ENCODE peak calls at places on chromosomes 1 and 21, in five cellular contexts. G, B, M, N and V are unnamed samples.

GRCh38 chr1:214505134-214505533 is 46.3 kb downstream of the PTPN14 start:
- DNase-seq in M (no peak), N (peak), B (no peak), G (no peak), V (no peak)

GRCh38 chr1:5998906-5999301 is 6.7 kb upstream of the NPHP4 start:
- DNase-seq in B (no peak), M (no peak), G (no peak), N (no peak), V (no peak)

GRCh38 chr1:154869351-154870116 is 547 bp downstream of the KCNN3 start:
- DNase-seq in B (no peak), G (peak), M (no peak), N (peak), V (no peak)

GRCh38 chr1:93708734-93709481 is 27.3 kb upstream of the BCAR3 start:
- DNase-seq in M (no peak), N (peak), G (no peak), B (peak), V (no peak)

GRCh38 chr1:112674986-112675727 is 698 bp downstream of the MOV10 start:
- DNase-seq in N (peak), G (no peak), M (peak), B (no peak), V (peak)

GRCh38 chr21:45418301-45419071 is 13.5 kb downstream of the COL18A1 start:
- DNase-seq in B (no peak), N (peak), M (no peak), G (no peak), V (no peak)

GRCh38 chr1:162970021-162970420 is 99.1 kb upstream of the RGS4 start:
- DNase-seq in M (no peak), G (no peak), B (no peak), N (no peak), V (no peak)

GRCh38 chr1:167463856-167464565 is 54.3 kb downstream of the CD247 start:
- DNase-seq in M (no peak), G (no peak), N (no peak), B (no peak), V (no peak)

GRCh38 chr1:19483691-19484090 is 1.6 kb downstream of the CAPZB start:
- DNase-seq in B (no peak), M (no peak), N (no peak), G (no peak), V (no peak)

GRCh38 chr1:29767088-29767685 is 530.9 kb downstream of the PTPRU start:
- DNase-seq in B (peak), N (peak), G (peak), M (no peak), V (peak)

GRCh38 chr1:216960716-216961115 is 237.5 kb upstream of the ESRRG start:
- DNase-seq in N (no peak), G (no peak), B (no peak), M (no peak), V (no peak)

GRCh38 chr1:232890340-232890953 is 60.0 kb upstream of the NTPCR start:
- DNase-seq in N (no peak), B (no peak), M (no peak), G (no peak), V (no peak)

GRCh38 chr1:155049651-155050559 is 1.2 kb upstream of the ADAM15 start:
- DNase-seq in B (no peak), G (no peak), M (no peak), N (no peak), V (no peak)

GRCh38 chr1:8284167-8284566 is 33.7 kb upstream of the SLC45A1 start:
- DNase-seq in M (no peak), B (no peak), N (no peak), G (no peak), V (no peak)

GRCh38 chr1:110112656-110113055 is 413 bp downstream of the UBL4B start:
- DNase-seq in G (no peak), M (no peak), N (no peak), B (no peak), V (no peak)

GRCh38 chr1:55213885-55214213 is 1.3 kb downstream of the USP24 start:
- DNase-seq in B (no peak), M (no peak), N (no peak), G (no peak), V (no peak)

GRCh38 chr1:89174491-89174890 is 1.3 kb downstream of the GBP7 start:
- DNase-seq in B (no peak), G (no peak), N (no peak), M (no peak), V (no peak)

GRCh38 chr1:177346960-177347359 is 176.2 kb downstream of the BRINP2 start:
- DNase-seq in N (no peak), M (no peak), B (no peak), G (no peak), V (no peak)

GRCh38 chr1:114153051-114153620 is 533 bp downstream of the SYT6 start:
- DNase-seq in B (no peak), N (no peak), M (peak), G (no peak), V (no peak)

GRCh38 chr1:233440952-233441401 is 113.5 kb downstream of the MAP3K21 start:
- DNase-seq in G (no peak), M (peak), N (peak), B (no peak), V (no peak)

GRCh38 chr1:164261691-164262240 is 297.2 kb upstream of the PBX1 start:
- DNase-seq in G (no peak), N (no peak), M (no peak), B (no peak), V (no peak)

GRCh38 chr1:230136453-230137327 is 69.7 kb downstream of the GALNT2 start:
- DNase-seq in M (no peak), B (no peak), G (no peak), N (no peak), V (no peak)

GRCh38 chr1:66676616-66677298 is 75.5 kb upstream of the DYNLT5 start:
- DNase-seq in B (no peak), N (no peak), G (no peak), M (no peak), V (no peak)

GRCh38 chr1:215417122-215417521 is 150.0 kb upstream of the KCTD3 start:
- DNase-seq in B (no peak), N (no peak), M (no peak), G (no peak), V (no peak)

GRCh38 chr1:8985915-8986813 is 40.1 kb downstream of the SLC2A7 start:
- DNase-seq in B (peak), G (peak), M (peak), N (no peak), V (no peak)

GRCh38 chr1:245209658-245210415 is 55.1 kb downstream of the KIF26B start:
- DNase-seq in N (no peak), G (no peak), B (no peak), M (no peak), V (no peak)

GRCh38 chr1:14880456-14881316 is 272.9 kb upstream of the TMEM51 start:
- DNase-seq in N (no peak), M (no peak), B (no peak), G (no peak), V (peak)

GRCh38 chr1:174880171-174880570 is 119.6 kb upstream of the CACYBP start:
- DNase-seq in N (no peak), M (no peak), G (no peak), B (no peak), V (no peak)

GRCh38 chr1:39898648-39899603 is 2.8 kb downstream of the MYCL start:
- DNase-seq in B (no peak), G (peak), N (peak), M (peak), V (no peak)

GRCh38 chr1:217605390-217605789 is 25.5 kb downstream of the GPATCH2 start:
- DNase-seq in B (no peak), M (no peak), N (no peak), G (no peak), V (no peak)

GRCh38 chr1:229165327-229165726 is 105.6 kb upstream of the RAB4A start:
- DNase-seq in G (no peak), B (no peak), M (no peak), N (no peak), V (no peak)

GRCh38 chr21:38914531-38915385 is 109.0 kb downstream of the ETS2 start:
- DNase-seq in M (no peak), N (peak), G (no peak), B (no peak), V (peak)

GRCh38 chr1:86992790-86993189 is 78.4 kb downstream of the HS2ST1 start:
- DNase-seq in M (no peak), G (no peak), B (no peak), N (no peak), V (no peak)

GRCh38 chr1:112735752-112736151 is 20.6 kb upstream of the PPM1J start:
- DNase-seq in B (no peak), N (no peak), G (no peak), M (peak), V (no peak)

GRCh38 chr1:206704239-206704638 is 19.5 kb downstream of the MAPKAPK2 start:
- DNase-seq in B (peak), G (no peak), M (no peak), N (no peak), V (no peak)
- H3K4me3 ChIP-seq in B (no peak), G (no peak), M (no peak), N (no peak), V (no peak)

DNA sequence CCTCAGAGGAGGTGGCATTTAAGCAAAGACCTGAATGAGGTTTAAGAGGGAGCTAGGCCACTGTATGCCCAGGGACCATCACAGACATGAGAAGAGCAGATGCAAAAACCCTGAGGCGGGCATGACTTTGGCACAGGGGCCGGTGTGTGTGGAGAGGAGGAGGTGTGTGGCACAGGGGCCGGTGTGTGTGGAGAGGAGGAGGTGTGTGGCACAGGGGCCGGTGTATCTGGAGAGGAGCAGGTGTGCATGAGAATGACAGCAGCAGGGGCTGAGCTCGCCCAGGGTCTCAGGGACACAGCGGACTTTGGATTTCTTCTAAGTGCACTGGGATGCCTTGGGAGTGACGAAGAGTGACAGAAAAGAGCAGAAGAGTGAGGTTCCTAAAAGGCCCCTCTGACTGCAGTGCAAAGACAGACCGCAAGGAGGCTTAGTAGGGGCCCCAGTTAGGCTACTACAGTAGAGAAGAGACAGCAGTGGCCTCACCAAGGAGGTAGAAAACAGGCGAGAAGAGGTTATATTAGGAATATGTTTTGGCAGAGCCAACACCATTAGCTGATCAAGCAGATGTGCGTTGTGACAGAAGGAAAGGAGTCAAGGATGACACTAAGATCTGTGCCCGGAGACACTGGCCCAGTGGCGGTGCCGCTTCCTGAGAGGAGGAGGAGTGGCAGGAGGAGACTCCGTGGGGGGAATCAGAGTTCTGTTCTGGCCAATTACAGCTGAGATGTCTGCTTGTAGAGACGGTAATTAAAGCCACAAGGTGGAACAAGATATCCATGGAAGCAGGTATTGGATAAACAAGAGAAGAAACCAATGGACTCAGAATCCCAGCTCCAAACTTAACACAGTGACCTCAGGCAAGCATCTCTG is 18.4 kb downstream of the ZBTB17 start:
- DNase-seq in M (no peak), N (peak), G (no peak), B (no peak), V (no peak)
- TF ChIP-seq CTCF in M (peak), N (peak), G (no peak), B (no peak), V (no peak)

DNA sequence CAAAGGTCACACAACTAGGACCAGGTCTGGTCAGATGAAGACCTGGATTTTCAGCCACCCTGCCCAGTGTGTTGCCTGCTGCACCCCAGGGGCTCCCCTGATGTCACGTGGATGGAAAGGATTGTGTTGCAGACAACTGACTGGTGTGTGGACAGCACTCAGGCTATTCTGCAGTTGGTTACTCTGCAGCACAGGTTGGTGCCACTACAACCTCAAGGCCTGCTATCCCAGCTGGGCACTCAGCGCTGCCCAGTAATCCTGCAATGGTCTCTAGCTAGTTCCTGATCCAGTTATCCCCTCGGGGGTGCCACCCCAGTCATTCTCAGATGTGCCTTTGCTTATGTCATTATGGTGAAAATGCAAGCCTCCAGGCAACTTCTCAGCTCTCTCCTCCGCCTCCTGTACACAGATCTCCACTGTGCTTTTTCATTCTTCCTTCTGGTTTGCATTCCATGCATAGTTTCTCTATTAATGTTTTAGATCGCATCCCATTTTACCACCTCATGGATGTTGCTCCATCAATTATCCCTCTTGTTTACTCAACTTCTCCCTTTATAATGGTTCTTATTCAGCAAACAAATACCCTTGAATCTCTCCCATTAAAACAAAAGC is 503.2 kb upstream of the CAMK1G start:
- DNase-seq in B (no peak), G (no peak), N (no peak), M (peak), V (no peak)
- H3K4me3 ChIP-seq in B (no peak), G (no peak), N (no peak), M (no peak), V (no peak)

GRCh38 chr1:204448321-204448964 is 36.8 kb upstream of the PPP1R15B start:
- DNase-seq in B (no peak), M (peak), N (no peak), G (no peak), V (no peak)

GRCh38 chr1:204447220-204447619 is 35.6 kb upstream of the PPP1R15B start:
- DNase-seq in G (no peak), M (no peak), N (no peak), B (no peak), V (no peak)

GRCh38 chr1:204445860-204446412 is 34.3 kb upstream of the PPP1R15B start:
- DNase-seq in G (no peak), M (peak), N (peak), B (no peak), V (no peak)

GRCh38 chr1:204447736-204448135 is 36.1 kb upstream of the PPP1R15B start:
- DNase-seq in B (no peak), M (no peak), N (no peak), G (no peak), V (no peak)

GRCh38 chr1:204446413-204447111 is 34.9 kb upstream of the PPP1R15B start:
- DNase-seq in N (peak), G (peak), M (peak), B (peak), V (no peak)
- TF ChIP-seq CTCF in N (peak), G (peak), M (peak), B (peak), V (peak)

DNA sequence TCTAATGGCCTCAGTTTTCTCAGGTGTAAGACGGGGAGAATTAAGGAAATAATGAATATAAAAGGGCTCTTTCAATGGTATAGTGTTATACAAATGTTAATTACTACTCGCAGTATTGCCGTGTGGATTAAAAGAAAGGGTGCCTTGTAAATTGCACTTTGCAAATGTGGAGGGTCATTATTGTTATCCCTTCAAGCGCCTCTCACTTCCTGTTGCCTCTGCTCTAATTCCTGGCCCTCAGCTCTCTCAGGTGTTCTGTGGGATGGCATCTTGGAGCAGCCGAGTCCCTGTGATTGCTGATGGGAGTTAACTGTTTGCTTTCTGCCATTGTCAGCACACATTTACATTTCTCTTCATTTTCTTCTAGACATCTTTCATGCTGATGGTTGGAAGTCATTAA is 7.1 kb upstream of the S100A11 start:
- DNase-seq in M (no peak), B (no peak), N (peak), G (no peak), V (no peak)
- H3K4me3 ChIP-seq in M (no peak), B (no peak), N (no peak), G (no peak), V (no peak)

GRCh38 chr21:46643379-46644177 is 8.1 kb downstream of the PRMT2 start:
- DNase-seq in G (no peak), B (no peak), M (no peak), N (no peak), V (peak)

GRCh38 chr21:46645840-46646239 is 10.4 kb downstream of the PRMT2 start:
- DNase-seq in M (no peak), N (no peak), G (no peak), B (no peak), V (no peak)

GRCh38 chr21:46648539-46648938 is 13.1 kb downstream of the PRMT2 start:
- DNase-seq in M (no peak), B (no peak), G (no peak), N (no peak), V (peak)

GRCh38 chr21:46649356-46649755 is 13.9 kb downstream of the PRMT2 start:
- DNase-seq in M (no peak), B (no peak), N (no peak), G (no peak), V (peak)

GRCh38 chr21:46646541-46647154 is 11.2 kb downstream of the PRMT2 start:
- DNase-seq in G (no peak), M (no peak), B (no peak), N (no peak), V (peak)
- TF ChIP-seq CTCF in G (no peak), M (no peak), B (no peak), N (no peak), V (no peak)

DNA sequence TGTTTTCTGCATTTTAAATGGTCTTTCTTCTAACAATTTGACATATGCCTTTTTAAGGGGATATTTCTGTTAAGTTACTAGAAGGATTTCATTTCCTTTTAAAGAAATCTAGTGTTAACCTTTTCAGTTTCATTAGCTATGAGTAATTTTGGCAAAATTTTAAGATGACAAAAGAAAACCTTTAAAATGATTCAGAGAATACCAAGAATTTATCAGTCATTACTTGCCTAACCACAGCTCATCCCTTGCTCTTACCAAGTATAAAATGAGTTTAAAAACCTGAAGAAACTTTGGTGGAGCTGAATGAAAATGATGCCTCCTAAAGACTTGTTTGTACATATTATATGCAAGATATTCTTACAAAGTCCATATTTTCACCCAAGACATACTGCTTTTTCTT is 101.7 kb downstream of the NEK7 start:
- DNase-seq in G (no peak), M (no peak), B (no peak), N (no peak), V (no peak)
- H3K4me3 ChIP-seq in G (no peak), M (no peak), B (no peak), N (no peak), V (no peak)

GRCh38 chr1:243293941-243294722 is 38.3 kb downstream of the SDCCAG8 start:
- DNase-seq in N (no peak), B (no peak), G (no peak), M (no peak), V (no peak)

GRCh38 chr1:243288062-243288461 is 32.2 kb downstream of the SDCCAG8 start:
- DNase-seq in N (no peak), M (no peak), G (no peak), B (no peak), V (no peak)

GRCh38 chr1:243294723-243295121 is 38.9 kb downstream of the SDCCAG8 start:
- DNase-seq in M (no peak), N (no peak), G (no peak), B (no peak), V (no peak)

GRCh38 chr1:243291287-243291686 is 35.4 kb downstream of the SDCCAG8 start:
- DNase-seq in M (no peak), B (no peak), G (no peak), N (no peak), V (no peak)

DNA sequence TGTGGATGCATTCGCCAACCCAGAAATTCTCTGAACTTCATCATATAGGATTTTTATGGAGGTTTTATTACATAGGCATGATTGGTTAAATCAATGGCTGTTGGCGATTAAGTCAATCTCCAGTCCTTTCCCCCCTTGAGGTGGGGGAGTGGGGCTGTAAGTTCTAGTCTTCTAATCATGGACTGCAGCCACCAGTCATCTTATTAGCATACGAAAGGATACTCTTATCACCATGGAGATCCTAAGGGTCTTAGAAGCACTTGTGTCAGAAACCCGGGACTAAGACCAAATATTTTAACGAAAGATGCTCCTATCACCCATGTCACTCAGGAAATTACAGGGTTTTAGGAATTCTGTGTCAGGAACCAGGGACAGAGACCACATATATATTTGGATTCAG is 36.3 kb downstream of the SDCCAG8 start:
- DNase-seq in G (no peak), N (no peak), B (no peak), M (no peak), V (no peak)
- TF ChIP-seq CTCF in G (no peak), N (no peak), B (no peak), M (no peak), V (no peak)